ENCODE peak calls at places on chromosomes 11 and 22, in five cellular contexts. One of them, this sample, is unnamed.

GRCh38 chr22:37457093-37457893 is 28.9 kb downstream of the MFNG start:
- DNase-seq in GM12878: peak; percentile 24
- DNase-seq in HepG2: peak; percentile 60
- DNase-seq in NT2/D1: peak; percentile 47
- DNase-seq in H1: peak; percentile 97
- DNase-seq in this sample: peak; percentile 93

GRCh38 chr11:15483205-15483604 is 368.5 kb downstream of the INSC start:
- DNase-seq in GM12878: no peak
- DNase-seq in HepG2: no peak
- DNase-seq in NT2/D1: no peak
- DNase-seq in H1: no peak
- DNase-seq in this sample: no peak

GRCh38 chr22:41249442-41249841 is 8.7 kb upstream of the CHADL start:
- DNase-seq in GM12878: no peak
- DNase-seq in HepG2: no peak
- DNase-seq in NT2/D1: no peak
- DNase-seq in H1: no peak
- DNase-seq in this sample: no peak

GRCh38 chr22:19537941-19538488 is 13.8 kb upstream of the CLDN5 start:
- DNase-seq in GM12878: no peak
- DNase-seq in HepG2: no peak
- DNase-seq in NT2/D1: no peak
- DNase-seq in H1: no peak
- DNase-seq in this sample: no peak

GRCh38 chr11:65554842-65555395 is 3.2 kb downstream of the LTBP3 start:
- DNase-seq in GM12878: no peak
- DNase-seq in HepG2: no peak
- DNase-seq in NT2/D1: no peak
- DNase-seq in H1: no peak
- DNase-seq in this sample: no peak

GRCh38 chr11:3894128-3894731 is 38.8 kb downstream of the STIM1 start:
- DNase-seq in GM12878: peak; percentile 91
- DNase-seq in HepG2: no peak
- DNase-seq in NT2/D1: no peak
- DNase-seq in H1: no peak
- DNase-seq in this sample: no peak

GRCh38 chr11:114110948-114111347 is 51.4 kb downstream of the ZBTB16 start:
- DNase-seq in GM12878: no peak
- DNase-seq in HepG2: no peak
- DNase-seq in NT2/D1: no peak
- DNase-seq in H1: no peak
- DNase-seq in this sample: no peak

GRCh38 chr22:36913431-36914382 is at the start of gene CSF2RB:
- DNase-seq in GM12878: no peak
- DNase-seq in HepG2: no peak
- DNase-seq in NT2/D1: no peak
- DNase-seq in H1: no peak
- DNase-seq in this sample: no peak

GRCh38 chr11:134236834-134237556 is 12.5 kb downstream of the VPS26B start:
- DNase-seq in GM12878: no peak
- DNase-seq in HepG2: no peak
- DNase-seq in NT2/D1: no peak
- DNase-seq in H1: no peak
- DNase-seq in this sample: no peak

GRCh38 chr11:27331984-27332383 is 31.0 kb downstream of the CCDC34 start:
- DNase-seq in GM12878: no peak
- DNase-seq in HepG2: peak; percentile 12
- DNase-seq in NT2/D1: no peak
- DNase-seq in H1: no peak
- DNase-seq in this sample: no peak

GRCh38 chr11:131796541-131796940 is 426.1 kb downstream of the NTM start:
- DNase-seq in GM12878: no peak
- DNase-seq in HepG2: no peak
- DNase-seq in NT2/D1: no peak
- DNase-seq in H1: no peak
- DNase-seq in this sample: no peak

GRCh38 chr11:47914743-47915142 is 65.6 kb upstream of the PTPRJ start:
- DNase-seq in GM12878: no peak
- DNase-seq in HepG2: no peak
- DNase-seq in NT2/D1: no peak
- DNase-seq in H1: no peak
- DNase-seq in this sample: no peak

GRCh38 chr11:110433393-110434333 is 3.9 kb downstream of the FDX1 start:
- DNase-seq in GM12878: no peak
- DNase-seq in HepG2: peak; percentile 6
- DNase-seq in NT2/D1: no peak
- DNase-seq in H1: no peak
- DNase-seq in this sample: no peak

GRCh38 chr11:68541983-68542382 is 81.4 kb downstream of the PPP6R3 start:
- DNase-seq in GM12878: no peak
- DNase-seq in HepG2: peak; percentile 7
- DNase-seq in NT2/D1: no peak
- DNase-seq in H1: no peak
- DNase-seq in this sample: no peak

GRCh38 chr11:120215634-120216033 is 4.8 kb downstream of the OAF start:
- DNase-seq in GM12878: no peak
- DNase-seq in HepG2: no peak
- DNase-seq in NT2/D1: no peak
- DNase-seq in H1: no peak
- DNase-seq in this sample: no peak

GRCh38 chr11:7600205-7600775 is 73.0 kb downstream of the CYB5R2 start:
- DNase-seq in GM12878: no peak
- DNase-seq in HepG2: peak; percentile 89
- DNase-seq in NT2/D1: no peak
- DNase-seq in H1: no peak
- DNase-seq in this sample: no peak

GRCh38 chr11:122852071-122852831 is 14.0 kb downstream of the CRTAM start:
- DNase-seq in GM12878: no peak
- DNase-seq in HepG2: no peak
- DNase-seq in NT2/D1: no peak
- DNase-seq in H1: no peak
- DNase-seq in this sample: no peak

DNA sequence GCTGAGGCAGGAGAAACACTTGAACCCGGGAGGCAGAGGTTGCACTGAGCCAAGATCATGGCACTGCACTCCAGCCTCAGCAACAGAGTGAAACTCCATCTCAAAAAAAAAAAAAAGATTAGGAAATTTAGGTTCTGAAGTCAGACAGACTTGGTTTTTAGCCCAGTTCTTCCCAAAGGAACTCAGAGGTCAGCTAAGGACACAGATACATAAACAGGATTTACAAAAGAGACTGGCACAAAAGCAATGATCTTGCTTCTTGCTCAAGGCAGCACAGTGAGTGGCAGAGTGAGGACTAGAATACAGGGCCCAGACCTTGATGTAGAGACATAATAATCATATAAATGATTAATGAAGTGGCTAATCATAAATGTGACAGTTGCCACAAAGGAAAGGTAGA is 25.4 kb upstream of the RRAS2 start:
- DNase-seq in GM12878: no peak
- DNase-seq in HepG2: no peak
- DNase-seq in NT2/D1: no peak
- DNase-seq in H1: no peak
- DNase-seq in this sample: no peak
- TF ChIP-seq SUZ12 in GM12878: no peak
- TF ChIP-seq SUZ12 in HepG2: no peak
- TF ChIP-seq SUZ12 in NT2/D1: no peak
- TF ChIP-seq SUZ12 in H1: no peak
- TF ChIP-seq SUZ12 in this sample: no peak

GRCh38 chr11:93049740-93050139 is 80.3 kb downstream of the MTNR1B start:
- DNase-seq in GM12878: no peak
- DNase-seq in HepG2: no peak
- DNase-seq in NT2/D1: no peak
- DNase-seq in H1: no peak
- DNase-seq in this sample: no peak
- TF ChIP-seq SUZ12 in GM12878: no peak
- TF ChIP-seq SUZ12 in HepG2: no peak
- TF ChIP-seq SUZ12 in NT2/D1: no peak
- TF ChIP-seq SUZ12 in H1: no peak
- TF ChIP-seq SUZ12 in this sample: no peak

GRCh38 chr11:112795142-112795815 is 165.9 kb upstream of the NCAM1 start:
- DNase-seq in GM12878: no peak
- DNase-seq in HepG2: peak; percentile 19
- DNase-seq in NT2/D1: peak; percentile 46
- DNase-seq in H1: peak; percentile 72
- DNase-seq in this sample: peak; percentile 75
- TF ChIP-seq SUZ12 in GM12878: no peak
- TF ChIP-seq SUZ12 in HepG2: no peak
- TF ChIP-seq SUZ12 in NT2/D1: no peak
- TF ChIP-seq SUZ12 in H1: no peak
- TF ChIP-seq SUZ12 in this sample: no peak

GRCh38 chr11:100576044-100577021 is 110.8 kb upstream of the ARHGAP42 start:
- DNase-seq in GM12878: peak; percentile 9
- DNase-seq in HepG2: peak; percentile 41
- DNase-seq in NT2/D1: peak; percentile 30
- DNase-seq in H1: no peak
- DNase-seq in this sample: peak; percentile 42

GRCh38 chr11:100573911-100574513 is 113.1 kb upstream of the ARHGAP42 start:
- DNase-seq in GM12878: no peak
- DNase-seq in HepG2: no peak
- DNase-seq in NT2/D1: no peak
- DNase-seq in H1: no peak
- DNase-seq in this sample: no peak

GRCh38 chr11:100574894-100575769 is 112.0 kb upstream of the ARHGAP42 start:
- DNase-seq in GM12878: no peak
- DNase-seq in HepG2: peak; percentile 6
- DNase-seq in NT2/D1: no peak
- DNase-seq in H1: no peak
- DNase-seq in this sample: no peak

GRCh38 chr11:100581318-100581717 is 105.8 kb upstream of the ARHGAP42 start:
- DNase-seq in GM12878: no peak
- DNase-seq in HepG2: no peak
- DNase-seq in NT2/D1: no peak
- DNase-seq in H1: no peak
- DNase-seq in this sample: no peak

DNA sequence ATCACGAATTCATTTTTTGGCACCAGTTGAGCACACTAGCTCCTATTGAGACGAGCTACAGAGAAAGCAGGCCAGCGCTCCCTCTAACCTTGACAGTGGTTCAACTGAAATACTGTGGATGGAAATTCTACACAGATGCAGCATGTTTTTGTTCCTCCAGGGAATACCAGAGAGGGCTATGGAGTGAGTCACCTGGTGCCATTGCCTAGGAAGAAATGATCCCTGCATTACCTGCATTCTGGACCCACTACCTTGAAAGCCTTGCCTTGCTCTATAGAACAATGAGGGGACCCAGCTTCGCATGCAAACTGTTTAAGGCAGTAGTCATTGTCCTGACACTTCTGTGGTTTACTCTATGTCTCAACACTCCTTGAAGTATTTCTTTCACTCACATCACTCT is 108.1 kb upstream of the ARHGAP42 start:
- DNase-seq in GM12878: no peak
- DNase-seq in HepG2: no peak
- DNase-seq in NT2/D1: peak; percentile 25
- DNase-seq in H1: no peak
- DNase-seq in this sample: no peak
- TF ChIP-seq SUZ12 in GM12878: no peak
- TF ChIP-seq SUZ12 in HepG2: no peak
- TF ChIP-seq SUZ12 in NT2/D1: no peak
- TF ChIP-seq SUZ12 in H1: no peak
- TF ChIP-seq SUZ12 in this sample: no peak

GRCh38 chr11:6544921-6545850 is 48.1 kb downstream of the DNHD1 start:
- DNase-seq in GM12878: no peak
- DNase-seq in HepG2: no peak
- DNase-seq in NT2/D1: no peak
- DNase-seq in H1: no peak
- DNase-seq in this sample: no peak
- TF ChIP-seq SUZ12 in GM12878: no peak
- TF ChIP-seq SUZ12 in HepG2: no peak
- TF ChIP-seq SUZ12 in NT2/D1: no peak
- TF ChIP-seq SUZ12 in H1: no peak
- TF ChIP-seq SUZ12 in this sample: no peak

GRCh38 chr11:9914064-9914463 is 250.2 kb downstream of the SWAP70 start:
- DNase-seq in GM12878: no peak
- DNase-seq in HepG2: no peak
- DNase-seq in NT2/D1: no peak
- DNase-seq in H1: no peak
- DNase-seq in this sample: no peak
- TF ChIP-seq SUZ12 in GM12878: no peak
- TF ChIP-seq SUZ12 in HepG2: no peak
- TF ChIP-seq SUZ12 in NT2/D1: no peak
- TF ChIP-seq SUZ12 in H1: no peak
- TF ChIP-seq SUZ12 in this sample: no peak

DNA sequence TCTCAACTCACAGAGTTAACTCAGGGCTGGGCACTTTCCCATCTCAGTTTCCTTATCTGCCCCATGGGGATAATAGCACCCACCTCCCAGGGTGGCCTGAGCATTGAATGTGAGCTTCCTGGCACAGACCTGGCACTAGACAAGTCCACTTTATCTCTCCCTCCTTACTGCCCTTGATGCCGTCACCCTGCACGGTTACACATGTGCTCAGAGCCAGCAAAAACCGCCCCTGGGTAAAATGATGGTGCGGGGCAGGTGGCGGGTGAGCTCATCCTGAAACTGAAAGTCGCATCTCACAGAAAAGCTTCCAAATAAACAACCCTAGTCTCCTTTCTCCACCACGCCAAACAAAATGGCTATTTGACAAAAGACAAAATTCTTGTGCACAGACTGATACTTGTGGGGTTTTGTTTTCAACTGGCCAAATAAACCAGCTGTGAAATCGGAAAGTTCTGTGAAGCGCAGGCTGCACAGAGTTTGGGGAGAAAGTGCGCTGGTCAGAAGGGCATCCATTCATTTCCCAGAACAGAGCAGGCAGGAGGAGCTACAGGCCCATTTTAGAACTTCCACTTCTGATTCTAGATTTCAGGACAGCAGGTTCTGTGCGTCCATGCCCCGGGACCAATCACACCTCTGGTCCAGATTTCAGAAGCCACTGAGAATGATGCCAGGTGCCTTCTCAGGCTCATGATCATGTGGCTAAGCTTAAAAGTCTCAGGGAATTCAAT is 138.1 kb downstream of the SHANK2 start:
- DNase-seq in GM12878: no peak
- DNase-seq in HepG2: no peak
- DNase-seq in NT2/D1: no peak
- DNase-seq in H1: no peak
- DNase-seq in this sample: no peak
- TF ChIP-seq SUZ12 in GM12878: no peak
- TF ChIP-seq SUZ12 in HepG2: no peak
- TF ChIP-seq SUZ12 in NT2/D1: no peak
- TF ChIP-seq SUZ12 in H1: no peak
- TF ChIP-seq SUZ12 in this sample: no peak

DNA sequence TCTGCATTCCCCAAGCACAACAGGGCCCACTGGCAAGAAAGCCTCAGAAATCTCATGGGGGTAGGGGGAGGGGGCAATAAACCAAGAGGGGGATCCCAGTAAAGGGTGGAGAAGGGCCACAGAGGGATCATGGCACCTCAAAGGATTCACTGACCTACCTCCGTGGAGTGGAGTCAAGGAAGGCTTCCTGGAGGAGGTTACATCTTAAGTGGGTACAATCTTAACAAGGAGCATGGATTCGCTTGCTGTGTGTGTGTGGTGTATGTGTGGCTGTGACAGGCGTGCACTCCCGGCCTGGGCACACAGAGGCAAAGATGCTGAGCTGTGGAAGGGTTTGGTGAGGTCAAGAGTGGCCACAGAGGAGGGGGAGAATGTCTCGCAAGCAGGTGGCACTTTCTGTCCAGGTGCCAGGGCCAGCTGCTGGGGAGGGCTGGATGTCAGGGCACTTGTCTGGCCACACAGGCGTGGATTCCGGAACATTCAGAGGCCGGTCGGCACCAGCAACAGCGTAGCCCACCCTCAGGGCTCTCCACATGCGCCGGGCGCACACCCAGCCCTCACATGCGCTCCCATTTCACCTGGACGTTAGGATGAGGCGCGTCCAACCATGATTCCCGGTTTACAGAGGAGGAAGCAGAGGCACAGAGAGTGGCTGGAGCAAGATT is 43.3 kb downstream of the WNT7B start:
- DNase-seq in GM12878: no peak
- DNase-seq in HepG2: no peak
- DNase-seq in NT2/D1: no peak
- DNase-seq in H1: no peak
- DNase-seq in this sample: no peak
- TF ChIP-seq SUZ12 in GM12878: no peak
- TF ChIP-seq SUZ12 in HepG2: no peak
- TF ChIP-seq SUZ12 in NT2/D1: no peak
- TF ChIP-seq SUZ12 in H1: no peak
- TF ChIP-seq SUZ12 in this sample: no peak